ENCODE peak calls at places on chromosome 19, in five cellular contexts. O is activated CD8-positive, alpha-beta T cell treated with anti-CD3 and anti-CD28 coated beads, Interleukin-2, amount 10 ng/mL, durations not matched to agents 7 days and 5 days; V is naive thymus-derived CD4-positive, alpha-beta T cell; G is NCI-H1930; N is AG09319. H is an unnamed sample.

GRCh38 chr19:39104104-39104708 is 20.0 kb downstream of the ACP7 start:
- DNase-seq in V (no peak), G (no peak), O (no peak), N (no peak), H (no peak)

GRCh38 chr19:5680083-5680436 is 256 bp downstream of the MICOS13 start:
- DNase-seq in G (no peak), V (no peak), O (no peak), N (no peak), H (no peak)

GRCh38 chr19:35935911-35936737 is at the start of gene LRFN3:
- DNase-seq in N (peak; percentile 14), G (peak; percentile 84), V (peak; percentile 72), O (peak; percentile 63), H (no peak)

GRCh38 chr19:40416918-40417713 is 3.9 kb upstream of the PRX start:
- DNase-seq in O (no peak), V (no peak), G (no peak), N (no peak), H (no peak)

GRCh38 chr19:12786149-12786870 is 5.0 kb upstream of the JUNB start:
- DNase-seq in N (no peak), O (no peak), V (no peak), G (no peak), H (no peak)

GRCh38 chr19:39941615-39942507 is 7.4 kb upstream of the FCGBP start:
- DNase-seq in G (no peak), V (peak; percentile 33), N (no peak), O (peak; percentile 73), H (peak; percentile 95)

GRCh38 chr19:12075538-12076139 is 11.1 kb downstream of the ZNF844 start:
- DNase-seq in N (no peak), O (no peak), V (no peak), G (no peak), H (no peak)

GRCh38 chr19:2610637-2611482 is 91.6 kb downstream of the GNG7 start:
- DNase-seq in G (peak; percentile 68), V (peak; percentile 92), N (peak; percentile 78), O (peak; percentile 92), H (no peak)

GRCh38 chr19:4660993-4661392 is 9.1 kb downstream of the MYDGF start:
- DNase-seq in V (no peak), O (no peak), N (no peak), G (no peak), H (no peak)

GRCh38 chr19:45500918-45501729 is 2.9 kb downstream of the PPM1N start:
- DNase-seq in N (no peak), V (no peak), O (no peak), G (no peak), H (no peak)

GRCh38 chr19:16191216-16191908 is 6.2 kb downstream of the FAM32A start:
- DNase-seq in O (no peak), V (no peak), G (no peak), N (no peak), H (no peak)

GRCh38 chr19:54164369-54165068 is 5.0 kb upstream of the LENG1 start:
- DNase-seq in N (no peak), V (peak; percentile 86), O (peak; percentile 77), G (peak; percentile 47), H (no peak)

GRCh38 chr19:32343550-32344262 is 1.7 kb upstream of the ZNF507 start:
- DNase-seq in O (no peak), V (no peak), N (no peak), G (no peak), H (no peak)

GRCh38 chr19:19480688-19481087 is 34.7 kb downstream of the TSSK6 start:
- DNase-seq in N (no peak), O (peak; percentile 40), V (no peak), G (no peak), H (no peak)

GRCh38 chr19:48381178-48381950 is 10.0 kb downstream of the KDELR1 start:
- DNase-seq in N (no peak), O (no peak), G (no peak), V (no peak), H (no peak)

GRCh38 chr19:34135033-34135370 is 37.3 kb upstream of the LSM14A start:
- DNase-seq in O (no peak), G (no peak), V (no peak), N (no peak), H (no peak)

GRCh38 chr19:32373614-32374295 is 28.3 kb downstream of the ZNF507 start:
- DNase-seq in G (peak; percentile 27), N (peak; percentile 93), V (no peak), O (no peak), H (no peak)

GRCh38 chr19:34540811-34541557 is 59.4 kb downstream of the WTIP start:
- DNase-seq in O (no peak), G (no peak), V (no peak), N (no peak), H (no peak)

GRCh38 chr19:17778621-17779280 is 16.2 kb upstream of the B3GNT3 start:
- DNase-seq in O (no peak), V (no peak), N (no peak), G (no peak), H (no peak)

GRCh38 chr19:51607077-51607476 is 23.1 kb downstream of the SIGLEC5 start:
- DNase-seq in G (no peak), N (no peak), V (no peak), O (peak; percentile 36), H (no peak)

GRCh38 chr19:43667524-43668405 is 2.2 kb downstream of the PLAUR start:
- DNase-seq in O (no peak), N (no peak), V (no peak), G (no peak), H (no peak)

GRCh38 chr19:36604656-36605100 is 435 bp upstream of the ZNF382 start:
- DNase-seq in O (peak; percentile 88), V (peak; percentile 85), N (no peak), G (no peak), H (no peak)

GRCh38 chr19:29845576-29846176 is 33.9 kb downstream of the CCNE1 start:
- DNase-seq in O (peak; percentile 30), V (peak; percentile 54), N (no peak), G (peak; percentile 38), H (no peak)

GRCh38 chr19:15640294-15640903 is at the start of gene CYP4F3:
- DNase-seq in V (no peak), N (no peak), O (no peak), G (no peak), H (no peak)

GRCh38 chr19:19540707-19541515 is 2.8 kb downstream of the CILP2 start:
- DNase-seq in N (no peak), V (peak; percentile 79), O (peak; percentile 79), G (peak; percentile 71), H (no peak)

GRCh38 chr19:54739587-54740497 is 1.5 kb downstream of the KIR2DL3 start:
- DNase-seq in V (no peak), O (no peak), G (no peak), N (no peak), H (no peak)

GRCh38 chr19:6740589-6741348 is 1.3 kb downstream of the TRIP10 start:
- DNase-seq in N (no peak), V (peak; percentile 55), G (no peak), O (no peak), H (no peak)

GRCh38 chr19:1917926-1918325 is 12.7 kb downstream of the ADAT3 start:
- DNase-seq in O (no peak), V (no peak), N (no peak), G (no peak), H (no peak)

GRCh38 chr19:4518345-4519171 is at the start of gene PLIN4:
- DNase-seq in O (no peak), N (peak; percentile 8), G (no peak), V (no peak), H (no peak)

GRCh38 chr19:38015216-38015615 is 108.2 kb downstream of the SIPA1L3 start:
- DNase-seq in V (no peak), O (no peak), G (no peak), N (no peak), H (no peak)

GRCh38 chr19:2268480-2268830 is 12.2 kb upstream of the JSRP1 start:
- DNase-seq in V (no peak), N (no peak), O (no peak), G (no peak), H (no peak)

GRCh38 chr19:4557971-4558941 is 1.2 kb downstream of the SEMA6B start:
- DNase-seq in N (no peak), V (peak; percentile 48), O (peak; percentile 39), G (peak; percentile 16), H (no peak)

GRCh38 chr19:52248256-52248655 is 21.1 kb upstream of the ZNF766 start:
- DNase-seq in O (peak; percentile 65), G (peak; percentile 54), N (peak; percentile 4), V (peak; percentile 32), H (no peak)

GRCh38 chr19:5595129-5595528 is 27.4 kb upstream of the TINCR start:
- DNase-seq in N (no peak), O (no peak), G (no peak), V (no peak), H (no peak)

GRCh38 chr19:14473915-14474578 is 1.1 kb downstream of the PTGER1 start:
- DNase-seq in N (no peak), V (no peak), G (no peak), O (no peak), H (no peak)

GRCh38 chr19:46863818-46864629 is 3.2 kb downstream of the ARHGAP35 start:
- DNase-seq in N (peak; percentile 86), V (no peak), G (no peak), O (no peak), H (no peak)

GRCh38 chr19:9645466-9645865 is 24.4 kb upstream of the ZNF561 start:
- DNase-seq in N (no peak), G (no peak), V (no peak), O (no peak), H (no peak)

GRCh38 chr19:10294368-10294697 is 4.6 kb downstream of the ICAM5 start:
- DNase-seq in N (no peak), V (no peak), O (no peak), G (peak; percentile 48), H (no peak)

GRCh38 chr19:1295169-1296012 is 9.7 kb downstream of the EFNA2 start:
- DNase-seq in N (no peak), O (peak; percentile 53), G (no peak), V (peak; percentile 64), H (no peak)